ENCODE peak calls at places on chromosomes 7 and 10, in seven cellular contexts. One of them, this sample, is unnamed.

GRCh38 chr7:24611130-24611529 is 37.9 kb downstream of the PALS2 start:
- DNase-seq in mesenchymal stem cell: no peak
- DNase-seq in A549: no peak
- DNase-seq in PC-9: no peak
- DNase-seq in tibial artery: no peak
- DNase-seq in pancreas: no peak
- DNase-seq in caudate nucleus: no peak
- DNase-seq in this sample: no peak

GRCh38 chr7:140074780-140075179 is 12.0 kb upstream of the PARP12 start:
- DNase-seq in mesenchymal stem cell: peak
- DNase-seq in A549: no peak
- DNase-seq in PC-9: no peak
- DNase-seq in tibial artery: no peak
- DNase-seq in pancreas: no peak
- DNase-seq in caudate nucleus: no peak
- DNase-seq in this sample: no peak

GRCh38 chr10:32004161-32004591 is 52.0 kb downstream of the KIF5B start:
- DNase-seq in mesenchymal stem cell: no peak
- DNase-seq in A549: no peak
- DNase-seq in PC-9: no peak
- DNase-seq in tibial artery: no peak
- DNase-seq in pancreas: peak
- DNase-seq in caudate nucleus: no peak
- DNase-seq in this sample: peak

GRCh38 chr7:126424985-126425384 is 827.8 kb downstream of the GRM8 start:
- DNase-seq in mesenchymal stem cell: no peak
- DNase-seq in A549: no peak
- DNase-seq in PC-9: no peak
- DNase-seq in tibial artery: no peak
- DNase-seq in pancreas: no peak
- DNase-seq in caudate nucleus: no peak
- DNase-seq in this sample: no peak

GRCh38 chr7:22025075-22025474 is 79.4 kb upstream of the CDCA7L start:
- DNase-seq in mesenchymal stem cell: no peak
- DNase-seq in A549: no peak
- DNase-seq in PC-9: no peak
- DNase-seq in tibial artery: no peak
- DNase-seq in pancreas: no peak
- DNase-seq in caudate nucleus: no peak
- DNase-seq in this sample: no peak

GRCh38 chr7:80614911-80615310 is 23.5 kb upstream of the CD36 start:
- DNase-seq in mesenchymal stem cell: peak
- DNase-seq in A549: no peak
- DNase-seq in PC-9: no peak
- DNase-seq in tibial artery: no peak
- DNase-seq in pancreas: no peak
- DNase-seq in caudate nucleus: no peak
- DNase-seq in this sample: no peak

GRCh38 chr7:140656548-140657515 is 15.9 kb upstream of the ADCK2 start:
- DNase-seq in mesenchymal stem cell: peak
- DNase-seq in A549: no peak
- DNase-seq in PC-9: peak
- DNase-seq in tibial artery: peak
- DNase-seq in pancreas: peak
- DNase-seq in caudate nucleus: peak
- DNase-seq in this sample: no peak

GRCh38 chr7:4144801-4145470 is 537.2 kb upstream of the FOXK1 start:
- DNase-seq in mesenchymal stem cell: peak
- DNase-seq in A549: no peak
- DNase-seq in PC-9: no peak
- DNase-seq in tibial artery: no peak
- DNase-seq in pancreas: no peak
- DNase-seq in caudate nucleus: no peak
- DNase-seq in this sample: no peak

GRCh38 chr10:74643586-74643956 is 182.8 kb upstream of the KAT6B start:
- DNase-seq in mesenchymal stem cell: no peak
- DNase-seq in A549: no peak
- DNase-seq in PC-9: no peak
- DNase-seq in tibial artery: no peak
- DNase-seq in pancreas: no peak
- DNase-seq in caudate nucleus: no peak
- DNase-seq in this sample: no peak

GRCh38 chr10:123391275-123392028 is 237.2 kb downstream of the BUB3 start:
- DNase-seq in mesenchymal stem cell: no peak
- DNase-seq in A549: no peak
- DNase-seq in PC-9: no peak
- DNase-seq in tibial artery: no peak
- DNase-seq in pancreas: no peak
- DNase-seq in caudate nucleus: no peak
- DNase-seq in this sample: no peak

GRCh38 chr10:121112618-121113384 is 261.6 kb downstream of the WDR11 start:
- DNase-seq in mesenchymal stem cell: no peak
- DNase-seq in A549: no peak
- DNase-seq in PC-9: no peak
- DNase-seq in tibial artery: no peak
- DNase-seq in pancreas: no peak
- DNase-seq in caudate nucleus: no peak
- DNase-seq in this sample: no peak

GRCh38 chr10:33795529-33795928 is 461.1 kb upstream of the NRP1 start:
- DNase-seq in mesenchymal stem cell: no peak
- DNase-seq in A549: no peak
- DNase-seq in PC-9: no peak
- DNase-seq in tibial artery: no peak
- DNase-seq in pancreas: no peak
- DNase-seq in caudate nucleus: no peak
- DNase-seq in this sample: no peak

GRCh38 chr10:65320256-65321026 is 1605.4 kb upstream of the LRRTM3 start:
- DNase-seq in mesenchymal stem cell: peak
- DNase-seq in A549: no peak
- DNase-seq in PC-9: no peak
- DNase-seq in tibial artery: no peak
- DNase-seq in pancreas: no peak
- DNase-seq in caudate nucleus: no peak
- DNase-seq in this sample: no peak

GRCh38 chr7:24877790-24878311 is 102.1 kb downstream of the OSBPL3 start:
- DNase-seq in mesenchymal stem cell: no peak
- DNase-seq in A549: no peak
- DNase-seq in PC-9: no peak
- DNase-seq in tibial artery: no peak
- DNase-seq in pancreas: no peak
- DNase-seq in caudate nucleus: peak
- DNase-seq in this sample: peak

GRCh38 chr10:132539431-132539839 is 1.8 kb downstream of the INPP5A start:
- DNase-seq in mesenchymal stem cell: no peak
- DNase-seq in A549: no peak
- DNase-seq in PC-9: no peak
- DNase-seq in tibial artery: peak
- DNase-seq in pancreas: peak
- DNase-seq in caudate nucleus: no peak
- DNase-seq in this sample: no peak

GRCh38 chr10:5533098-5533731 is 8.5 kb downstream of the CALML3 start:
- DNase-seq in mesenchymal stem cell: no peak
- DNase-seq in A549: no peak
- DNase-seq in PC-9: no peak
- DNase-seq in tibial artery: peak
- DNase-seq in pancreas: no peak
- DNase-seq in caudate nucleus: no peak
- DNase-seq in this sample: no peak
- H3K27ac ChIP-seq in mesenchymal stem cell: no peak
- H3K27ac ChIP-seq in A549: no peak
- H3K27ac ChIP-seq in PC-9: no peak
- H3K27ac ChIP-seq in tibial artery: peak
- H3K27ac ChIP-seq in pancreas: no peak
- H3K27ac ChIP-seq in caudate nucleus: no peak
- H3K27ac ChIP-seq in this sample: no peak

GRCh38 chr10:84540022-84540616 is 211.7 kb downstream of the CCSER2 start:
- DNase-seq in mesenchymal stem cell: peak
- DNase-seq in A549: peak
- DNase-seq in PC-9: peak
- DNase-seq in tibial artery: no peak
- DNase-seq in pancreas: no peak
- DNase-seq in caudate nucleus: no peak
- DNase-seq in this sample: no peak
- H3K27ac ChIP-seq in mesenchymal stem cell: peak
- H3K27ac ChIP-seq in A549: no peak
- H3K27ac ChIP-seq in PC-9: no peak
- H3K27ac ChIP-seq in tibial artery: no peak
- H3K27ac ChIP-seq in pancreas: no peak
- H3K27ac ChIP-seq in caudate nucleus: no peak
- H3K27ac ChIP-seq in this sample: no peak

DNA sequence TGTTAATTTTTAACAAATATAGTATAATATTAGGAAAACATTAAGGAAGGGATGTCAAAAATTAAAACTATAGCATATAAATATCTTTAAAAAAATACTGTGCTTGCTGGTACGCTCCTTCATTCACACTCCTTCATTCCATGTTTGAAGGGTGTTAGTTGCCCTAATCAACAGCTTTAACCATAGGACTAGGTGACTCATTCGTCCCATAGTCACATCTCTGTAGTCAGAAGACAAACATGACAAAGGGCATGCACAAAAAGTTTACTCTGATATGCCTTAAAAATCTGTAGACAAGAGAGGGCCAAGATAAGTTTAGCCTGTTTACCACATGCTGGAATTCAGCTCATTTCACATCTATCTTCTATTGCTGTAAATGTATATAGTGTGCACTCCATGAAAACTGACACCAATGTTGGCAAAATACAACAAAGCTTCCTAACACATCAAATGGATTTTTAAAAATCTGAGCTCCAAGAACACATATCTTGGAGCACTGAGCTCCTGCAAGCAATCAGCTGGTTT is 628 bp downstream of the FAM13C start:
- DNase-seq in mesenchymal stem cell: peak
- DNase-seq in A549: no peak
- DNase-seq in PC-9: no peak
- DNase-seq in tibial artery: no peak
- DNase-seq in pancreas: no peak
- DNase-seq in caudate nucleus: no peak
- DNase-seq in this sample: no peak
- H3K27ac ChIP-seq in mesenchymal stem cell: no peak
- H3K27ac ChIP-seq in A549: no peak
- H3K27ac ChIP-seq in PC-9: no peak
- H3K27ac ChIP-seq in tibial artery: peak
- H3K27ac ChIP-seq in pancreas: no peak
- H3K27ac ChIP-seq in caudate nucleus: peak
- H3K27ac ChIP-seq in this sample: peak

GRCh38 chr7:37206192-37206591 is 242.5 kb downstream of the ELMO1 start:
- DNase-seq in mesenchymal stem cell: no peak
- DNase-seq in A549: no peak
- DNase-seq in PC-9: no peak
- DNase-seq in tibial artery: no peak
- DNase-seq in pancreas: no peak
- DNase-seq in caudate nucleus: no peak
- DNase-seq in this sample: no peak
- H3K27ac ChIP-seq in mesenchymal stem cell: no peak
- H3K27ac ChIP-seq in A549: no peak
- H3K27ac ChIP-seq in PC-9: no peak
- H3K27ac ChIP-seq in tibial artery: no peak
- H3K27ac ChIP-seq in pancreas: no peak
- H3K27ac ChIP-seq in caudate nucleus: no peak
- H3K27ac ChIP-seq in this sample: no peak

DNA sequence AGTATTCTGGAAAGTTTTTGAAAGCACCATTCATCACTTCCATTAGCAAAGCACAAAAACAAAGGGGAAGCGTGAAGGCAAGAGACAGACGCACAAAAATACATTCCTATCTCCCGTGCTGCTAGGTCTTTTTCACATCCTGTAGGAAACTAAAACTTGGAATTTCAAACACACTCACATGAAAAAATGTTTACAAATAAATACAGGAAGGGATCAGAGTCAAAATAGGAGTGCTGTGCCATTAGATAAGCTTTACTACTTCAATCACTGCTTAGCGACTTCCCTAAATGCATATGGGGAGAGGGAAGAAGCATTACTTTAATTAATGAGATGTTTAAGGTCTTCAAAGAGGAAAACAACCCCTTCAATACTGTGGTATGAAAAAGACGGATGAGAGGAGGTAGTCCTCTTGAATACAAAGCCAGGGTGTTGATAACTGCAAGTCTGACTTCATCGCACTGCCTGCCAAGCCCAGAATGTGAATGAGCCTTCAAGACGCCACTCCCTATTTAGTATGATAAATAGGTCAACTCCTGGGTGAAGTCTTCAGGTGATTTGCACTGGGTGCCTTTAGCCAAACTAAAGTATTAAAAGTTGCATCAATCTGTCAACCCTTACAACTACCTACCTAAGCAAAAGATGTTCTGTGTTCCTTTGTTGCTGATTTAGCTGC is 13.9 kb downstream of the PARD3 start:
- DNase-seq in mesenchymal stem cell: no peak
- DNase-seq in A549: no peak
- DNase-seq in PC-9: no peak
- DNase-seq in tibial artery: no peak
- DNase-seq in pancreas: no peak
- DNase-seq in caudate nucleus: no peak
- DNase-seq in this sample: no peak
- H3K27ac ChIP-seq in mesenchymal stem cell: no peak
- H3K27ac ChIP-seq in A549: no peak
- H3K27ac ChIP-seq in PC-9: no peak
- H3K27ac ChIP-seq in tibial artery: no peak
- H3K27ac ChIP-seq in pancreas: no peak
- H3K27ac ChIP-seq in caudate nucleus: no peak
- H3K27ac ChIP-seq in this sample: no peak

GRCh38 chr7:111224354-111225231 is 133.7 kb downstream of the LRRN3 start:
- DNase-seq in mesenchymal stem cell: no peak
- DNase-seq in A549: no peak
- DNase-seq in PC-9: no peak
- DNase-seq in tibial artery: no peak
- DNase-seq in pancreas: no peak
- DNase-seq in caudate nucleus: no peak
- DNase-seq in this sample: no peak
- H3K27ac ChIP-seq in mesenchymal stem cell: no peak
- H3K27ac ChIP-seq in A549: no peak
- H3K27ac ChIP-seq in PC-9: no peak
- H3K27ac ChIP-seq in tibial artery: no peak
- H3K27ac ChIP-seq in pancreas: no peak
- H3K27ac ChIP-seq in caudate nucleus: no peak
- H3K27ac ChIP-seq in this sample: no peak